ENCODE peak calls at places on chromosomes 11 and 22, in five cellular contexts. V is effector memory CD8-positive, alpha-beta T cell; E is Right ventricle myocardium superior; Q is left cardiac atrium; Z is activated naive CD4-positive, alpha-beta T cell treated with anti-CD3 and anti-CD28 coated beads, Interleukin-2, amount 50 U/mL, for 72 hours. U is an unnamed sample.

GRCh38 chr11:35029979-35030378 is 109.0 kb upstream of the CD44 start:
- ATAC-seq in V (peak; percentile 53), E (no peak), Q (no peak), Z (peak; percentile 78), U (peak; percentile 64)

GRCh38 chr22:20061481-20061861 is 18.6 kb upstream of the DGCR8 start:
- ATAC-seq in V (no peak), E (peak; percentile 14), Q (peak; percentile 19), Z (no peak), U (peak; percentile 56)

GRCh38 chr11:60396382-60396781 is at the start of gene MS4A14:
- ATAC-seq in V (no peak), E (peak; percentile 45), Q (no peak), Z (no peak), U (no peak)

GRCh38 chr11:62752994-62753735 is 795 bp downstream of the ZBTB3 start:
- ATAC-seq in V (no peak), E (no peak), Q (no peak), Z (no peak), U (peak; percentile 1)

GRCh38 chr11:47908198-47908597 is 60.0 kb upstream of the NUP160 start:
- ATAC-seq in V (no peak), E (peak; percentile 41), Q (peak; percentile 66), Z (peak; percentile 34), U (no peak)

GRCh38 chr11:79461144-79461543 is 20.3 kb upstream of the TENM4 start:
- ATAC-seq in V (no peak), E (peak; percentile 83), Q (peak; percentile 86), Z (no peak), U (peak; percentile 76)

GRCh38 chr22:25655536-25655935 is 86.5 kb upstream of the MYO18B start:
- ATAC-seq in V (no peak), E (no peak), Q (no peak), Z (no peak), U (no peak)

GRCh38 chr11:58999291-58999680 is 60.0 kb downstream of the GLYATL1 start:
- ATAC-seq in V (no peak), E (no peak), Q (no peak), Z (no peak), U (no peak)

GRCh38 chr11:34235591-34236071 is 122.2 kb downstream of the ABTB2 start:
- ATAC-seq in V (no peak), E (no peak), Q (no peak), Z (no peak), U (no peak)

GRCh38 chr11:67354314-67355022 is 1.1 kb upstream of the POLD4 start:
- ATAC-seq in V (no peak), E (peak; percentile 4), Q (peak; percentile 9), Z (peak; percentile 31), U (peak; percentile 41)

GRCh38 chr11:10639350-10639749 is 54.2 kb downstream of the IRAG1 start:
- ATAC-seq in V (no peak), E (no peak), Q (no peak), Z (no peak), U (no peak)

GRCh38 chr22:37636186-37636948 is 3.1 kb upstream of the SH3BP1 start:
- ATAC-seq in V (no peak), E (no peak), Q (no peak), Z (no peak), U (no peak)

GRCh38 chr22:38327396-38327795 is 10.2 kb upstream of the CSNK1E start:
- ATAC-seq in V (peak; percentile 14), E (no peak), Q (no peak), Z (no peak), U (peak; percentile 15)

GRCh38 chr11:118114266-118114665 is 27.5 kb upstream of the SMIM35 start:
- ATAC-seq in V (no peak), E (no peak), Q (no peak), Z (no peak), U (peak; percentile 18)

GRCh38 chr11:70660059-70660888 is 261.9 kb downstream of the CTTN start:
- ATAC-seq in V (no peak), E (no peak), Q (no peak), Z (no peak), U (no peak)